ENCODE peak calls at places on chromosomes 5 and 9, in five cellular contexts. D is H9, L is neuronal stem cell, W is H1, B is trophoblast cell. A is an unnamed sample.

GRCh38 chr9:109192732-109193361 is 25.8 kb upstream of the FRRS1L start:
- DNase-seq in D (peak; percentile 73), L (peak; percentile 36), W (peak; percentile 31), B (no peak), A (no peak)

GRCh38 chr5:39755452-39755851 is 330.7 kb upstream of the DAB2 start:
- DNase-seq in D (no peak), L (no peak), W (no peak), B (no peak), A (peak; percentile 32)

GRCh38 chr5:108415726-108416125 is 33.8 kb upstream of the FBXL17 start:
- DNase-seq in D (no peak), L (no peak), W (no peak), B (no peak), A (no peak)

GRCh38 chr5:143337946-143338345 is 65.5 kb downstream of the NR3C1 start:
- DNase-seq in D (no peak), L (no peak), W (no peak), B (no peak), A (peak; percentile 62)

GRCh38 chr9:97845130-97845529 is 7.9 kb upstream of the FOXE1 start:
- DNase-seq in D (no peak), L (no peak), W (no peak), B (no peak), A (no peak)

GRCh38 chr5:1554410-1554967 is 30.7 kb upstream of the LPCAT1 start:
- DNase-seq in D (no peak), L (no peak), W (no peak), B (no peak), A (no peak)

GRCh38 chr5:14297697-14298096 is 154.6 kb downstream of the TRIO start:
- DNase-seq in D (no peak), L (no peak), W (no peak), B (no peak), A (no peak)

GRCh38 chr9:110641350-110641749 is 27.2 kb upstream of the MUSK start:
- DNase-seq in D (no peak), L (no peak), W (no peak), B (no peak), A (no peak)

GRCh38 chr5:57719216-57719615 is 236.6 kb upstream of the ACTBL2 start:
- DNase-seq in D (no peak), L (no peak), W (no peak), B (no peak), A (no peak)

GRCh38 chr9:111502506-111502905 is 18.3 kb upstream of the ECPAS start:
- DNase-seq in D (no peak), L (no peak), W (no peak), B (no peak), A (no peak)

GRCh38 chr5:74149395-74149794 is 491.1 kb downstream of the ENC1 start:
- DNase-seq in D (no peak), L (no peak), W (no peak), B (no peak), A (no peak)

GRCh38 chr5:78162253-78162862 is 132.1 kb downstream of the AP3B1 start:
- DNase-seq in D (no peak), L (peak; percentile 17), W (no peak), B (peak; percentile 3), A (peak; percentile 28)

DNA sequence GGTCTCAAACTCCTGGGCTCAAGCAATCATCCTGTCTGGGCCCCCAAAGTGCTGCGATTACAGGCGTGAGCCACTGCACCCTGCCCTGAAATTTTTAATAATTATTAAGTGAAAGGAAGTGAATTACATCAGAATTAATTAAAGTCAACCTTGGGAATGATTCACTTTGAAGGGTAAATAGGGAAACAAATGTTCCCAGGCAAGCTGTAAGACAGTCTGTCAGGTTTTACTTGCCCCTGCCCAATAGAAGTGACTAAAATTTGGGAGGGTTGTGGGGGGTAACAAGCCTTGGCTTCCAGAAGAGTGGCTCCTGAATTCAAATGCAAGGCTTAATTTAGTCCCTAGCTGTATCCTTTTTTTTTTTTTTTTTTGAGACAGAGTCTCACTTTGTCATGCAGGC is 1.3 kb upstream of the LIX1 start:
- DNase-seq in D (no peak), L (no peak), W (no peak), B (no peak), A (no peak)
- H2BK12ac ChIP-seq in D (no peak overlapping the region), L (no peak overlapping the region), W (no peak overlapping the region), B (peak overlapping the region; percentile 94), A (no peak overlapping the region)

GRCh38 chr5:178063277-178063676 is 50.1 kb upstream of the N4BP3 start:
- DNase-seq in D (no peak), L (no peak), W (no peak), B (no peak), A (no peak)

GRCh38 chr5:178058321-178059012 is 54.9 kb upstream of the N4BP3 start:
- DNase-seq in D (no peak), L (no peak), W (no peak), B (no peak), A (no peak)

GRCh38 chr5:178057839-178058238 is 55.5 kb upstream of the N4BP3 start:
- DNase-seq in D (no peak), L (no peak), W (no peak), B (no peak), A (no peak)
- H2BK12ac ChIP-seq in D (no peak overlapping the region), L (no peak overlapping the region), W (no peak overlapping the region), B (no peak overlapping the region), A (no peak overlapping the region)

GRCh38 chr5:141825836-141826560 is 52.2 kb downstream of the PCDH1 start:
- DNase-seq in D (peak; percentile 61), L (no peak), W (no peak), B (no peak), A (no peak)
- H2BK12ac ChIP-seq in D (no peak overlapping the region), L (no peak overlapping the region), W (peak overlapping the region; percentile 86), B (no peak overlapping the region), A (no peak overlapping the region)

GRCh38 chr9:28518439-28518838 is 945.2 kb upstream of the C9orf72 start:
- DNase-seq in D (no peak), L (no peak), W (no peak), B (no peak), A (no peak)
- H2BK12ac ChIP-seq in D (no peak overlapping the region), L (no peak overlapping the region), W (no peak overlapping the region), B (no peak overlapping the region), A (no peak overlapping the region)

GRCh38 chr5:171975262-171975876 is 31.1 kb downstream of the FBXW11 start:
- DNase-seq in D (peak; percentile 50), L (no peak), W (no peak), B (peak; percentile 13), A (peak; percentile 20)
- H2BK12ac ChIP-seq in D (no peak overlapping the region), L (no peak overlapping the region), W (no peak overlapping the region), B (no peak overlapping the region), A (no peak overlapping the region)

GRCh38 chr9:116656535-116656934 is 30.6 kb upstream of the TRIM32 start:
- DNase-seq in D (no peak), L (no peak), W (no peak), B (no peak), A (no peak)

GRCh38 chr9:116658265-116658664 is 28.8 kb upstream of the TRIM32 start:
- DNase-seq in D (no peak), L (no peak), W (no peak), B (no peak), A (no peak)

GRCh38 chr9:116656977-116657376 is 30.1 kb upstream of the TRIM32 start:
- DNase-seq in D (no peak), L (no peak), W (no peak), B (no peak), A (no peak)

DNA sequence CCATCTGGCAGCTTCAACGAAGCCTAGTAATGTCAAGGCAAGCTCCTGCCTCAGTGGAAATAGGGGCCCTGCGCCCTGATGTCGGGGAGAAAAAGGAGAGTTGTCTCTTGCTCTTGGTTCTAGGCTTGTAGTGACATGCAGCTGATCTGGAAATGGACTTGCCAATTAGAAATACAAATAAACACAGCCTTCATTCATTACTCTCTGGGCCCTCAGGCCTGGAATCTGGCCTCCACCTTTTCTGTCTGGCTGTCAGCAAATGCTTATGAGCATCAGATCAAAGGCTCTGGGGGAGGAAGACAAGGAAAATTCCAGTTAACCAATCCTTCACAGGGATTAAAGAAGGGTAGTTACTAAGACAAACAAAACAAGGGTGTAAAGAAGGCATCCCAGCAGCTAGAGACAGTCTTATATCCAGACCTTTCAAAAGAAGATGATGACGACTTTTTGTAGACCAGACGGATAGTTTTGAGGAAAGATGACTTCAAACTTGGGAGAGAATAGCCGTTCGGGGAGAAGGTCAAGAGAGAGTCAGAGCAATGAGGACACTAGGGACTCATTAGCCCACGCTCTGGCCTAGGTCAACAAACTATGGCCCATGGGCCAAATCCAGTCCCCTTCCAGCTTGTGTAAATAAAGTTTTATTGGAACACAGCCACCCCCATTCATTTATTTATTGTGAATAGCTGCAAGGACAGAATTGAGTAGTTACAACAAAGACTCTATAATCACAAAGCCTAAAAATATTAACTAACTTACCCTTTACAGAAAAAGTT is 33.3 kb upstream of the TRIM32 start:
- DNase-seq in D (no peak), L (no peak), W (no peak), B (no peak), A (no peak)
- H2BK12ac ChIP-seq in D (no peak overlapping the region), L (no peak overlapping the region), W (no peak overlapping the region), B (no peak overlapping the region), A (no peak overlapping the region)

GRCh38 chr5:66875325-66875724 is 279.1 kb downstream of the MAST4 start:
- DNase-seq in D (no peak), L (no peak), W (no peak), B (no peak), A (no peak)
- H2BK12ac ChIP-seq in D (no peak overlapping the region), L (no peak overlapping the region), W (no peak overlapping the region), B (no peak overlapping the region), A (no peak overlapping the region)

A was measured in mesenchymal stem cell.